ENCODE peak calls at places on chromosomes 13 and 19, in six cellular contexts. One of them, this sample, is unnamed.

GRCh38 chr13:38635030-38635429 is 51.8 kb upstream of the FREM2 start:
- DNase-seq in breast epithelium: no peak
- DNase-seq in OCI-LY7: no peak
- DNase-seq in CD4-positive, alpha-beta T cell: no peak
- DNase-seq in IMR-90: no peak
- DNase-seq in upper lobe of right lung: no peak
- DNase-seq in this sample: no peak

GRCh38 chr13:96984061-96984508 is 10.2 kb downstream of the OXGR1 start:
- DNase-seq in breast epithelium: peak
- DNase-seq in OCI-LY7: no peak
- DNase-seq in CD4-positive, alpha-beta T cell: no peak
- DNase-seq in IMR-90: no peak
- DNase-seq in upper lobe of right lung: peak
- DNase-seq in this sample: peak

GRCh38 chr13:33194820-33195692 is 90.5 kb downstream of the STARD13 start:
- DNase-seq in breast epithelium: no peak
- DNase-seq in OCI-LY7: no peak
- DNase-seq in CD4-positive, alpha-beta T cell: no peak
- DNase-seq in IMR-90: peak
- DNase-seq in upper lobe of right lung: no peak
- DNase-seq in this sample: no peak

GRCh38 chr19:17846146-17846545 is 1.6 kb downstream of the JAK3 start:
- DNase-seq in breast epithelium: no peak
- DNase-seq in OCI-LY7: no peak
- DNase-seq in CD4-positive, alpha-beta T cell: no peak
- DNase-seq in IMR-90: no peak
- DNase-seq in upper lobe of right lung: no peak
- DNase-seq in this sample: no peak

GRCh38 chr13:62357887-62358645 is 942.4 kb upstream of the PCDH20 start:
- DNase-seq in breast epithelium: no peak
- DNase-seq in OCI-LY7: peak
- DNase-seq in CD4-positive, alpha-beta T cell: no peak
- DNase-seq in IMR-90: peak
- DNase-seq in upper lobe of right lung: no peak
- DNase-seq in this sample: peak

GRCh38 chr13:98471895-98472294 is 105.0 kb downstream of the STK24 start:
- DNase-seq in breast epithelium: no peak
- DNase-seq in OCI-LY7: no peak
- DNase-seq in CD4-positive, alpha-beta T cell: no peak
- DNase-seq in IMR-90: no peak
- DNase-seq in upper lobe of right lung: no peak
- DNase-seq in this sample: no peak

GRCh38 chr13:29081036-29081435 is 260.9 kb downstream of the MTUS2 start:
- DNase-seq in breast epithelium: no peak
- DNase-seq in OCI-LY7: peak
- DNase-seq in CD4-positive, alpha-beta T cell: no peak
- DNase-seq in IMR-90: no peak
- DNase-seq in upper lobe of right lung: no peak
- DNase-seq in this sample: no peak

GRCh38 chr13:30002577-30002976 is 152.2 kb upstream of the UBL3 start:
- DNase-seq in breast epithelium: no peak
- DNase-seq in OCI-LY7: no peak
- DNase-seq in CD4-positive, alpha-beta T cell: no peak
- DNase-seq in IMR-90: peak
- DNase-seq in upper lobe of right lung: no peak
- DNase-seq in this sample: no peak

GRCh38 chr19:3954107-3954506 is 16.8 kb downstream of the DAPK3 start:
- DNase-seq in breast epithelium: no peak
- DNase-seq in OCI-LY7: no peak
- DNase-seq in CD4-positive, alpha-beta T cell: no peak
- DNase-seq in IMR-90: no peak
- DNase-seq in upper lobe of right lung: no peak
- DNase-seq in this sample: no peak

GRCh38 chr19:3413796-3414327 is 47.5 kb downstream of the NFIC start:
- DNase-seq in breast epithelium: no peak
- DNase-seq in OCI-LY7: no peak
- DNase-seq in CD4-positive, alpha-beta T cell: no peak
- DNase-seq in IMR-90: no peak
- DNase-seq in upper lobe of right lung: no peak
- DNase-seq in this sample: no peak

GRCh38 chr19:10617409-10618121 is 7.8 kb upstream of the SLC44A2 start:
- DNase-seq in breast epithelium: no peak
- DNase-seq in OCI-LY7: no peak
- DNase-seq in CD4-positive, alpha-beta T cell: no peak
- DNase-seq in IMR-90: peak
- DNase-seq in upper lobe of right lung: no peak
- DNase-seq in this sample: no peak

GRCh38 chr19:50723069-50723468 is at the start of gene CLEC11A:
- DNase-seq in breast epithelium: no peak
- DNase-seq in OCI-LY7: no peak
- DNase-seq in CD4-positive, alpha-beta T cell: no peak
- DNase-seq in IMR-90: peak
- DNase-seq in upper lobe of right lung: no peak
- DNase-seq in this sample: peak

GRCh38 chr19:54017266-54017665 is 25.8 kb downstream of the CACNG6 start:
- DNase-seq in breast epithelium: no peak
- DNase-seq in OCI-LY7: no peak
- DNase-seq in CD4-positive, alpha-beta T cell: no peak
- DNase-seq in IMR-90: peak
- DNase-seq in upper lobe of right lung: no peak
- DNase-seq in this sample: no peak

GRCh38 chr19:7831452-7831851 is 1.4 kb downstream of the EVI5L start:
- DNase-seq in breast epithelium: no peak
- DNase-seq in OCI-LY7: peak
- DNase-seq in CD4-positive, alpha-beta T cell: no peak
- DNase-seq in IMR-90: peak
- DNase-seq in upper lobe of right lung: no peak
- DNase-seq in this sample: no peak

GRCh38 chr19:18320865-18321728 is 1.8 kb downstream of the LSM4 start:
- DNase-seq in breast epithelium: no peak
- DNase-seq in OCI-LY7: no peak
- DNase-seq in CD4-positive, alpha-beta T cell: no peak
- DNase-seq in IMR-90: no peak
- DNase-seq in upper lobe of right lung: no peak
- DNase-seq in this sample: no peak

GRCh38 chr19:58568731-58569130 is 4.4 kb downstream of the MZF1 start:
- DNase-seq in breast epithelium: peak
- DNase-seq in OCI-LY7: no peak
- DNase-seq in CD4-positive, alpha-beta T cell: no peak
- DNase-seq in IMR-90: no peak
- DNase-seq in upper lobe of right lung: peak
- DNase-seq in this sample: peak

GRCh38 chr19:1609680-1610474 is 4.6 kb upstream of the UQCR11 start:
- DNase-seq in breast epithelium: no peak
- DNase-seq in OCI-LY7: no peak
- DNase-seq in CD4-positive, alpha-beta T cell: no peak
- DNase-seq in IMR-90: no peak
- DNase-seq in upper lobe of right lung: no peak
- DNase-seq in this sample: no peak

GRCh38 chr19:18809149-18809978 is 18.3 kb upstream of the COMP start:
- DNase-seq in breast epithelium: no peak
- DNase-seq in OCI-LY7: no peak
- DNase-seq in CD4-positive, alpha-beta T cell: no peak
- DNase-seq in IMR-90: peak
- DNase-seq in upper lobe of right lung: no peak
- DNase-seq in this sample: no peak

GRCh38 chr13:75197803-75198202 is 284.2 kb downstream of the TBC1D4 start:
- DNase-seq in breast epithelium: no peak
- DNase-seq in OCI-LY7: no peak
- DNase-seq in CD4-positive, alpha-beta T cell: no peak
- DNase-seq in IMR-90: no peak
- DNase-seq in upper lobe of right lung: no peak
- DNase-seq in this sample: no peak

GRCh38 chr19:16303755-16304154 is 20.9 kb upstream of the KLF2 start:
- DNase-seq in breast epithelium: no peak
- DNase-seq in OCI-LY7: no peak
- DNase-seq in CD4-positive, alpha-beta T cell: no peak
- DNase-seq in IMR-90: no peak
- DNase-seq in upper lobe of right lung: no peak
- DNase-seq in this sample: no peak

GRCh38 chr19:16298334-16298733 is 26.3 kb upstream of the KLF2 start:
- DNase-seq in breast epithelium: no peak
- DNase-seq in OCI-LY7: no peak
- DNase-seq in CD4-positive, alpha-beta T cell: no peak
- DNase-seq in IMR-90: no peak
- DNase-seq in upper lobe of right lung: no peak
- DNase-seq in this sample: no peak

GRCh38 chr19:16306728-16307402 is 17.8 kb upstream of the KLF2 start:
- DNase-seq in breast epithelium: no peak
- DNase-seq in OCI-LY7: no peak
- DNase-seq in CD4-positive, alpha-beta T cell: no peak
- DNase-seq in IMR-90: no peak
- DNase-seq in upper lobe of right lung: no peak
- DNase-seq in this sample: no peak

GRCh38 chr19:16297575-16298178 is 26.9 kb upstream of the KLF2 start:
- DNase-seq in breast epithelium: no peak
- DNase-seq in OCI-LY7: no peak
- DNase-seq in CD4-positive, alpha-beta T cell: no peak
- DNase-seq in IMR-90: no peak
- DNase-seq in upper lobe of right lung: no peak
- DNase-seq in this sample: no peak

GRCh38 chr19:16301999-16302694 is 22.5 kb upstream of the KLF2 start:
- DNase-seq in breast epithelium: no peak
- DNase-seq in OCI-LY7: peak
- DNase-seq in CD4-positive, alpha-beta T cell: no peak
- DNase-seq in IMR-90: peak
- DNase-seq in upper lobe of right lung: no peak
- DNase-seq in this sample: no peak
- H3K27ac ChIP-seq in breast epithelium: no peak
- H3K27ac ChIP-seq in OCI-LY7: peak
- H3K27ac ChIP-seq in CD4-positive, alpha-beta T cell: no peak
- H3K27ac ChIP-seq in IMR-90: no peak
- H3K27ac ChIP-seq in upper lobe of right lung: no peak
- H3K27ac ChIP-seq in this sample: no peak

GRCh38 chr13:48977973-48978372 is 2.3 kb downstream of the FNDC3A start:
- DNase-seq in breast epithelium: no peak
- DNase-seq in OCI-LY7: peak
- DNase-seq in CD4-positive, alpha-beta T cell: no peak
- DNase-seq in IMR-90: peak
- DNase-seq in upper lobe of right lung: no peak
- DNase-seq in this sample: no peak
- H3K27ac ChIP-seq in breast epithelium: no peak
- H3K27ac ChIP-seq in OCI-LY7: peak
- H3K27ac ChIP-seq in CD4-positive, alpha-beta T cell: no peak
- H3K27ac ChIP-seq in IMR-90: no peak
- H3K27ac ChIP-seq in upper lobe of right lung: peak
- H3K27ac ChIP-seq in this sample: peak

DNA sequence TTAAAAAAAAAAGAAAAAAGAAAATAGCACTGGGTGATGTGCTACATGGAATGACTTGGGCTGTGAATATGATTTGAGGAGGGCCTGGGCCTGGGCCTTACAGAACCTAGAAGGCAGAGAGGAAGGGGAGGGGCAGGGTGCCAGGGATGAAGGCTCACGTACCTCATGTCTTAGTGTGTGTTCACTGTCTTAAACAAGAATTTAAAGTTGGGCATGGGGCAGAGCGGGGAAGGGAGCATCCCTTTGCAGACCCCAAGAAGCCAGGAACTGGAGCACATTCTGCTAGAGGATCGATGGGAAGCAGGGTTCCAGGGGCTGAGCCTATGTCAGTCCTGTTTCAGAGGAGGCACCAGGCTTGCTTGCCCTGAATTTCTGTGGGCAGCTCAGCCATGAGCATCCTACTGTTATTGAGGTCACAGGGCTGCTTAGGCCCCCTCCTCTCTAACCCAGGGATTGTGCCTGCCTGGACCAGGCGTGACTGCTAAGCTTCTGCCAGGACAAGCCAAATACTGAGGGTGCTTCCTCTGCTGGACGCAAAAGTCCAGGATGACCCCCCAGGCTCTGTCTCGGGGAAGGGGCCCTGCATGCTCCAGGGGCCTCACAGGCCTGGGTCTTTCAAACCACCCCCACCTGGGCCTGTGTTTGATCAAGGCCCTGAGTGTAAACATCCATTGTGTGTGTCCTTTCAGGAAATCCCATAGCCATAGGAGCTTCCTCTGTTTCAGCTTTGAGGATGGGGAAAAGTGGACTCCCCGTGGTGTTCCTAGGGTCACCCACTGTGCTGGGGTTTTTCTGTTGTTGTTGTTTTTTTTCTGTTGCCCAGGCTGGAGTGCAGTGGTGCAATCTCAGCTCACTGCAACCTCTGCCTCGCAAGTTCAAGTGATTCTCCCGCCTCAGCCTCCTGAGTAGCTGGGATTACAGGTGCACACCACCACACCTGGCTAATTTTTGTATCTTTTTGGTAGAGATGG is 4.8 kb downstream of the LSR start:
- DNase-seq in breast epithelium: no peak
- DNase-seq in OCI-LY7: no peak
- DNase-seq in CD4-positive, alpha-beta T cell: no peak
- DNase-seq in IMR-90: no peak
- DNase-seq in upper lobe of right lung: peak
- DNase-seq in this sample: no peak
- H3K27ac ChIP-seq in breast epithelium: no peak
- H3K27ac ChIP-seq in OCI-LY7: no peak
- H3K27ac ChIP-seq in CD4-positive, alpha-beta T cell: no peak
- H3K27ac ChIP-seq in IMR-90: no peak
- H3K27ac ChIP-seq in upper lobe of right lung: peak
- H3K27ac ChIP-seq in this sample: no peak

GRCh38 chr19:48676487-48676886 is 3.7 kb upstream of the NTN5 start:
- DNase-seq in breast epithelium: no peak
- DNase-seq in OCI-LY7: no peak
- DNase-seq in CD4-positive, alpha-beta T cell: no peak
- DNase-seq in IMR-90: no peak
- DNase-seq in upper lobe of right lung: no peak
- DNase-seq in this sample: no peak

GRCh38 chr19:48676887-48677286 is 4.1 kb upstream of the NTN5 start:
- DNase-seq in breast epithelium: no peak
- DNase-seq in OCI-LY7: no peak
- DNase-seq in CD4-positive, alpha-beta T cell: no peak
- DNase-seq in IMR-90: no peak
- DNase-seq in upper lobe of right lung: no peak
- DNase-seq in this sample: no peak

GRCh38 chr19:48673436-48674100 is 751 bp upstream of the NTN5 start:
- DNase-seq in breast epithelium: no peak
- DNase-seq in OCI-LY7: no peak
- DNase-seq in CD4-positive, alpha-beta T cell: no peak
- DNase-seq in IMR-90: no peak
- DNase-seq in upper lobe of right lung: no peak
- DNase-seq in this sample: no peak

GRCh38 chr19:48674216-48674809 is 1.5 kb upstream of the NTN5 start:
- DNase-seq in breast epithelium: no peak
- DNase-seq in OCI-LY7: no peak
- DNase-seq in CD4-positive, alpha-beta T cell: no peak
- DNase-seq in IMR-90: no peak
- DNase-seq in upper lobe of right lung: no peak
- DNase-seq in this sample: no peak

GRCh38 chr19:48674921-48675824 is 2.4 kb upstream of the NTN5 start:
- DNase-seq in breast epithelium: peak
- DNase-seq in OCI-LY7: peak
- DNase-seq in CD4-positive, alpha-beta T cell: peak
- DNase-seq in IMR-90: peak
- DNase-seq in upper lobe of right lung: peak
- DNase-seq in this sample: peak
- H3K27ac ChIP-seq in breast epithelium: peak
- H3K27ac ChIP-seq in OCI-LY7: no peak
- H3K27ac ChIP-seq in CD4-positive, alpha-beta T cell: no peak
- H3K27ac ChIP-seq in IMR-90: no peak
- H3K27ac ChIP-seq in upper lobe of right lung: peak
- H3K27ac ChIP-seq in this sample: no peak

This sample was measured in pancreas.